ENCODE peak calls at places on chromosome 20, in eight cellular contexts. P is A549, T is HepG2, B is GM23338, Q is SK-N-SH, F is HCT116, C is GM12878, E is Panc1. I is an unnamed sample.

GRCh38 chr20:45850238-45850637 is 7.0 kb downstream of the ACOT8 start:
- DNase-seq in F (no peak), P (no peak), T (no peak), E (no peak), C (no peak), Q (no peak), B (no peak), I (no peak)

GRCh38 chr20:56731041-56731440 is 101.9 kb downstream of the TFAP2C start:
- DNase-seq in Q (no peak), C (no peak), F (no peak), T (no peak), P (no peak), E (no peak), B (no peak), I (no peak)

GRCh38 chr20:48146303-48146702 is 361.0 kb upstream of the SULF2 start:
- DNase-seq in B (no peak), P (no peak), F (no peak), Q (no peak), T (no peak), E (no peak), C (no peak), I (no peak)

GRCh38 chr20:49590163-49591017 is 22.5 kb upstream of the PTGIS start:
- DNase-seq in F (no peak), C (no peak), P (no peak), E (no peak), T (no peak), Q (no peak), B (no peak), I (peak)

GRCh38 chr20:5996765-5997164 is 46.3 kb downstream of the MCM8 start:
- DNase-seq in Q (no peak), P (peak), E (no peak), T (no peak), C (peak), B (peak), F (no peak), I (peak)

GRCh38 chr20:35318502-35319157 is 26.4 kb upstream of the FAM83C start:
- DNase-seq in F (peak), B (no peak), E (peak), Q (no peak), P (peak), C (no peak), T (peak), I (no peak)

GRCh38 chr20:39885975-39886649 is 802.9 kb downstream of the MAFB start:
- DNase-seq in F (no peak), Q (peak), C (no peak), T (peak), P (peak), E (peak), B (peak), I (peak)

GRCh38 chr20:32839227-32839981 is 19.3 kb upstream of the EFCAB8 start:
- DNase-seq in E (no peak), F (no peak), Q (no peak), C (no peak), B (no peak), P (no peak), T (no peak), I (no peak)

GRCh38 chr20:9388160-9388825 is 126.1 kb upstream of the LAMP5 start:
- DNase-seq in E (no peak), Q (no peak), B (no peak), F (no peak), P (no peak), C (no peak), T (no peak), I (no peak)

GRCh38 chr20:57792386-57793095 is 82.7 kb upstream of the PMEPA1 start:
- DNase-seq in B (no peak), F (no peak), Q (no peak), C (no peak), E (no peak), P (no peak), T (no peak), I (no peak)

GRCh38 chr20:2697768-2698167 is 5.2 kb downstream of the EBF4 start:
- DNase-seq in Q (peak), E (no peak), B (no peak), C (no peak), P (no peak), T (no peak), F (no peak), I (no peak)

GRCh38 chr20:10568032-10568431 is 105.8 kb downstream of the JAG1 start:
- DNase-seq in F (no peak), B (no peak), P (no peak), Q (no peak), E (no peak), C (no peak), T (peak), I (no peak)

GRCh38 chr20:49501917-49502316 is 19.4 kb upstream of the KCNB1 start:
- DNase-seq in C (no peak), T (peak), Q (no peak), P (peak), F (peak), E (no peak), B (peak), I (no peak)

GRCh38 chr20:19691125-19691524 is 66.9 kb upstream of the RIN2 start:
- DNase-seq in Q (no peak), P (no peak), F (no peak), B (no peak), T (no peak), E (no peak), C (no peak), I (no peak)

GRCh38 chr20:19690462-19690861 is 67.6 kb upstream of the RIN2 start:
- DNase-seq in F (no peak), C (no peak), B (peak), P (no peak), E (no peak), T (no peak), Q (no peak), I (no peak)

GRCh38 chr20:19683822-19684221 is 74.2 kb upstream of the RIN2 start:
- DNase-seq in E (no peak), B (no peak), P (no peak), Q (no peak), T (no peak), F (no peak), C (no peak), I (no peak)

GRCh38 chr20:19692100-19692499 is 66.0 kb upstream of the RIN2 start:
- DNase-seq in Q (no peak), F (no peak), E (no peak), P (peak), T (no peak), C (no peak), B (no peak), I (no peak)

DNA sequence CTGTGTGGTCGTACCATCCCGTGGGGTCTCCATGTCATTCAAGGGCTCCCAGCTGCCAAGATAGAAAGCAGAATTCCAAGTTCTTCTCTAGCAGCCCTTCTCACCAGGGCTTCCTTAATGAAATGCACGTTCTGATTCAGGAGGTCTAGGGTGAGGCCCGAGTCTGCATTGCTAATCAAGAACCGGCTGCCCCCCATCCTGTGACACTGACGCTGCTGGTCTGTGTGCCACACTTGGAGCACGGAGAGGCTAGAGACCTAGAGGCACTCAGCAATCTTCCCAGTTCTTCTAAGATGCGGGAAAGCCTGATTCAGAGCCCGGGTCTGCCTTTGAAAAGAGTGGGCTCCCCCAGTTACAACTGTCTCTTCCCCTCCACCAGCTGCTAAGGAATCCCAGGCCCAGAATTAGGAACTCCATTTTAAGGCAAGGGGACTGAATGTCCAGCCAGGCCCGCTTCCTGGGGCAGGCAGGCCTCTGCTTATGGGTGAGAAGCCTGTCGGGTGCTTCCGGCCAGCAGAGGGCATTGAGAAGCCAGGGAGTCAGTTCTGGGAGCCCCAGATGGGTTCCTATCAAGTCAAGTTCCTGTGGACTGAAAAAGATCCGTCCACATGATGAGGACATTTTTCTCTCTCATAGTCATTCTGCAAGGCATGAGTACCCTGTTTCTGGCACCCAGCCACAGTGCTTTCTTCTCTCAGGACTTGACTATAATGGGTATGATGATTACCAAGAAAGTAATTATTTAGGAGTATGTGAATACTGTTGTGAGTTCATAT is 69.8 kb upstream of the RIN2 start:
- DNase-seq in T (peak), Q (peak), E (peak), B (peak), C (no peak), F (peak), P (peak), I (peak)
- TF ChIP-seq REST in T (no peak), Q (no peak), E (no peak), B (no peak), C (no peak), F (no peak), P (no peak), I (no peak)

DNA sequence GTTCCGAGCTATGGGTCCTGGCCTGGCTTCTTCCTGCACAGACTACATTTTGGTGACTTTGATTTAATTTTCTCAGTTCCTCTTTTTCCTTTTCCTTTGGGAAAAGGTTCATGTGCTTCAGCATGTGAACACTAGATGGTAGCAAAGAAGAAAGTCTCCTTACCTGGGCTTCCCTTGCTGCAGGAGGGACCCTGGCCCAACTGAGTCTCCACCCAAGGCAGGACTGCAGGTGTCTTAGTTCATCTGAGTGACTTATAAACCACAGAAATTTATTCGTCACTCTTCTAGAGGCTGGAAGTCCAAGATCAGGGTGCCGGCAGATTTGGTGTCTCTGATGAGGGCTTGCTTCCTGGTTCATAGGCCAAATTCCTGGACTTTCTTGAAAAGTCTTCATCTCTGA is 163.2 kb downstream of the SYCP2 start:
- DNase-seq in Q (no peak), C (no peak), E (no peak), F (peak), B (peak), T (no peak), P (no peak), I (no peak)
- TF ChIP-seq CTCF in Q (no peak), C (no peak), E (no peak), F (peak), B (peak), T (peak), P (no peak), I (peak)

GRCh38 chr20:44418069-44418905 is 57.4 kb upstream of the TTPAL start:
- DNase-seq in T (peak), E (no peak), P (no peak), Q (no peak), F (no peak), C (no peak), B (no peak), I (no peak)
- TF ChIP-seq REST in T (no peak), E (no peak), P (no peak), Q (no peak), F (no peak), C (no peak), B (no peak), I (no peak)

DNA sequence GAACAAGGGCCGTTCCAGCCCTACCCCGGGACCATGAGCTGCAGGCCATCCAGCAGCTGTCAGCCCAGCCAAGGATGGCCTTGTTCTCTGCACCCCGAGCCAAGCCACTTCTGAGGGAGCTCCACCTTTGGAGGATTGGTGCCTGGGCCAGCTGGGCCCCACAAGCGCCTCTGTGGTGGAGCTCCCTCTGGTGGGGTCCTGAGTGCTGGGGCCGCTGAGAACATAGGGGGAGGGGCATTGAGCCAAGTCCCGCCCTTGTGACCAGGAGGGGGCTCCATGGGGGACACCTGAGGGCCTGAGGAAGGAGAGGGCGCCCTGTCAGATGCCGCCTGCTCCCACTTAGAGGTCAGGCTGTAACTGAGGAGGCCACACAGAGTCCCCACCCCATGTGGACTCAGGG is 43.2 kb downstream of the YTHDF1 start:
- DNase-seq in P (peak), C (no peak), B (peak), E (no peak), F (peak), T (peak), Q (no peak), I (no peak)
- TF ChIP-seq CTCF in P (no peak), C (peak), B (peak), E (peak), F (peak), T (peak), Q (no peak), I (no peak)

GRCh38 chr20:371755-372542 is 8.6 kb upstream of the TRIB3 start:
- DNase-seq in F (peak), P (peak), B (no peak), Q (no peak), E (no peak), T (peak), C (no peak), I (peak)

GRCh38 chr20:370977-371754 is 9.4 kb upstream of the TRIB3 start:
- DNase-seq in Q (no peak), P (no peak), E (no peak), C (no peak), T (peak), B (no peak), F (no peak), I (no peak)

GRCh38 chr20:376089-376488 is 4.5 kb upstream of the TRIB3 start:
- DNase-seq in P (no peak), F (no peak), Q (no peak), T (no peak), B (no peak), C (no peak), E (no peak), I (no peak)

GRCh38 chr20:375265-375889 is 5.2 kb upstream of the TRIB3 start:
- DNase-seq in C (no peak), F (no peak), T (no peak), Q (no peak), P (no peak), B (no peak), E (no peak), I (no peak)

DNA sequence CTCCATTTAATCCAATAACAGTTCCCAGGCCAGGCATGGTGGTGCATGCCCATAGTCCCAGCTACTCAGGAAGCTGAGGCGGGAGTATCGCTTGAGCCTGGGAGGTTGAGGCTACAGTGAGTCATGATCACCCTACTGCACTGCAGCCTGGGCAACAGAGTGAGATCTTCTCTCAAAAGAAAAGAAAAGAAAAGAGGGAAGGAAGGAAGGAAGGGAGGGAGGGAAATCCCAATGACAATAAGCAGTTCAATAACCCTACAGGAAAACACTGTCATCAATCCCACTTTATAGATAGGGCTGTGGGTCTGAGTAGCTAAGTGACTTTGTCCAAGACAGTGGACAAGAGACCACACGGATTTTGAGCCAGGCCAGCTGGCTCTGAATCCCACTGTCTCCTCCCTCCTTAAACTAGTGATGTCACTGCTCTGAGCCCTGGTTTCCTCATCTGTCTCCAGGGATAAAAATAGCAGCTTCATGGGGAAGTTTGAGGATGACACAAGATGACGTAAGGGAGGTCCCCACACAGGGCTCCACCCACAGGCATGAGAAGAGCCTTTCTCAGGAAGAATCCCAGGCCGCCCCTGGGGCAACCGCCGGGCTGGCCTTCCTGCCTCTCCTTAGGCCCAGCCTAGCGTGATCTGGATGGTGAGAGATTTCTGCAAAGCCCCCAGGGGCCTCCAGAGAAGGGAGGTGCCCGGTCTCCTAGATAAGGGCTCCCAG is 7.2 kb upstream of the TRIB3 start:
- DNase-seq in F (peak), B (peak), C (no peak), Q (peak), P (peak), T (peak), E (no peak), I (peak)
- TF ChIP-seq REST in F (no peak), B (no peak), C (no peak), Q (no peak), P (no peak), T (no peak), E (no peak), I (no peak)

GRCh38 chr20:41619360-41620115 is 1.4 kb upstream of the CHD6 start:
- DNase-seq in C (no peak), B (no peak), E (no peak), P (no peak), T (no peak), Q (peak), F (no peak), I (no peak)
- TF ChIP-seq CTCF in C (no peak), B (peak), E (peak), P (no peak), T (peak), Q (no peak), F (no peak), I (no peak)

DNA sequence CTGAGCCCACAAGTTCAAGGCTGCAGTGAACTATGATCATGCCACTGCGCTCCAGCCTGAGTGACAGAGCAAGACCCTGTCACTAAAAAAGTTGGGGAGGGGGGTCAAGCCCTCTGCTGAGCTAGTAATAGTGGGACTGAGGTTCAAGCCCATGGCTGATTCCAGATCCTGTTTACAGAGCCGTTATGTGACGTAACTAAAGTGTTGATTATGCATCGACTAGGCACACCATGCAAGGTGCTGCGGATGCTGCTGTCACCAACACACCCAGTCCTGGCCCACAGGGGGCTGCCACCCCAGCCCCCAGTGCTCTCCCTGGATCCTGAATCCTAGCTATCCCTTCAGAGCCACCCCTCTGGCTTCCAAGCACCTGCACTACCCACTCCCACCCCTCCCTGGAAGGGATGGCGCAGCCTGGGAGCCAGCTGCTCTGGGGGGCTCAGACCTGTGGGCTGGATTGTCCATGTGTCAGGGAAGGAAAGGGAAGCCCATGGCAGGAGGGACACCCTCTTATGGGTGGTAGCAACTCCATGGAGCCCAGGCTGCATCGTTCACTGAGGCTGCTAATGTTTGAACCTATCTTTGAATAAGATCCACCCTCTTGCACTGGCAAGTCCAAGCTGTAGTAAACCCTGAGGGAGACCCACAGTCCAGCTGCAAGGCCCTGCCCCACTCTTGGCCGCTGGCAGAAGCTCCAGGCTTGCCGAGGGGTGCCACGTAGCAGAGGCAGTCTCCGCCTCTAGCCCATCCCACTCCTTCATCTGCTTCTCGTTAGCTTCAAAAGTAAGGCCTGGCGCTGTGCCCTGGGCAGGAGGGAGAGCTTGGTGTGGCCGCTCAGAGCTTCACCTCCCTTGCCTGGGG is 95.0 kb downstream of the SNX5 start:
- DNase-seq in Q (peak), C (no peak), F (peak), E (no peak), T (peak), P (peak), B (peak), I (no peak)
- TF ChIP-seq REST in Q (no peak), C (no peak), F (no peak), E (no peak), T (no peak), P (no peak), B (no peak), I (no peak)

DNA sequence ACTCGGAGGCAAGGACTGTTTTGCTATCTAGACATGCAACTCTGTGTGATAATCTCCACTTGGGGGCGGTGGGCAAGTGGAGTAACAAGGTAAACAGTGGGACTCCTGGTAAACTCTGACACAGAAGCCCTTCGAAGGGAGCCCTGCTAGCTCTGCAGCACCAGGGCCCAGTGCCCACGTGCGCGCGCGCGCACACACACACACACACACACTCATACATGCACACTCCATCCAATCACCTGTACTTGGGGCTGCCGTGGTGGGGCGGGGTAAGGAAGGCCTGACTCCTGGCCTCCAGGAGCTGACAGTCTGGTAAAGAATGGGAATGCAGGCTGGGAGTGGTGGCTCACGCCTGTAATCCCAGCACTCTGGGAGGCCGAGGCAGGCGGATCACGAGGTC is 36.4 kb downstream of the TAF4 start:
- DNase-seq in C (no peak), T (peak), E (no peak), Q (no peak), P (no peak), F (no peak), B (no peak), I (no peak)
- TF ChIP-seq CTCF in C (no peak), T (peak), E (no peak), Q (no peak), P (no peak), F (no peak), B (peak), I (no peak)

GRCh38 chr20:22601361-22602141 is 17.2 kb upstream of the FOXA2 start:
- DNase-seq in E (no peak), T (peak), C (no peak), B (no peak), P (peak), Q (no peak), F (no peak), I (no peak)
- TF ChIP-seq REST in E (no peak), T (no peak), C (no peak), B (no peak), P (no peak), Q (no peak), F (no peak), I (no peak)

GRCh38 chr20:21490105-21490504 is 23.8 kb downstream of the NKX2-2 start:
- DNase-seq in T (no peak), F (no peak), Q (no peak), P (no peak), B (peak), E (no peak), C (no peak), I (no peak)
- TF ChIP-seq CTCF in T (peak), F (peak), Q (peak), P (peak), B (peak), E (peak), C (no peak), I (no peak)